ENCODE peak calls at places on chromosome 19, in ten cellular contexts. X is Daoy; Z is stimulated activated CD4-positive, alpha-beta T cell treated with anti-CD3 and anti-CD28 coated beads, Interleukin-15, amount 100 ng/mL, for 1 hour; N is mucosa of gallbladder; A is fibroblast of mammary gland; L is nephron progenitor cell; I is neural progenitor cell; M is HFF-Myc; F is left ventricle myocardium superior; W is HCT116. U is an unnamed sample.

GRCh38 chr19:54115071-54116063 is at the start of the genes PRPF31 and TFPT:
- DNase-seq in I (peak; percentile 99), M (peak; percentile 97), L (peak; percentile 93), A (peak; percentile 98), F (peak; percentile 96), X (peak; percentile 98), N (peak; percentile 98), Z (peak; percentile 86), W (peak; percentile 97), U (peak; percentile 97)

GRCh38 chr19:10402441-10403038 is 802 bp downstream of the CDC37 start:
- DNase-seq in A (peak; percentile 45), M (no peak), F (no peak), W (no peak), X (peak; percentile 70), N (no peak), I (peak; percentile 39), L (no peak), Z (no peak), U (peak; percentile 54)

GRCh38 chr19:18208098-18208951 is 4.5 kb upstream of the RAB3A start:
- DNase-seq in M (no peak), L (peak; percentile 58), X (peak; percentile 72), A (peak; percentile 81), N (peak; percentile 53), Z (peak; percentile 52), I (peak; percentile 57), W (no peak), F (peak; percentile 69), U (no peak)

GRCh38 chr19:41144403-41144802 is 30.2 kb downstream of the CYP2F1 start:
- DNase-seq in L (peak; percentile 73), A (peak; percentile 82), Z (peak; percentile 63), N (peak; percentile 89), W (peak; percentile 82), M (peak; percentile 77), I (peak; percentile 83), X (peak; percentile 80), F (peak; percentile 80), U (peak; percentile 85)

GRCh38 chr19:42132030-42132628 is at the start of gene POU2F2:
- DNase-seq in L (no peak), N (peak; percentile 44), M (no peak), F (peak; percentile 64), A (no peak), Z (peak; percentile 78), I (peak; percentile 51), W (no peak), X (peak; percentile 63), U (no peak)

GRCh38 chr19:38395381-38396127 is 7.1 kb downstream of the SPRED3 start:
- DNase-seq in F (no peak), X (no peak), Z (peak; percentile 40), M (no peak), A (no peak), L (no peak), I (peak; percentile 1), N (no peak), W (no peak), U (no peak)

GRCh38 chr19:1854032-1854541 is 5.8 kb upstream of the REXO1 start:
- DNase-seq in W (no peak), N (no peak), Z (no peak), M (no peak), A (no peak), L (no peak), F (no peak), I (no peak), X (no peak), U (no peak)

GRCh38 chr19:4653793-4654436 is 14.6 kb downstream of the TNFAIP8L1 start:
- DNase-seq in N (no peak), W (no peak), L (no peak), X (no peak), F (no peak), I (no peak), Z (no peak), M (no peak), A (no peak), U (no peak)

GRCh38 chr19:48992571-48993174 is 436 bp downstream of the GYS1 start:
- DNase-seq in W (no peak), N (no peak), Z (no peak), F (no peak), L (no peak), M (no peak), X (no peak), I (no peak), A (no peak), U (no peak)

GRCh38 chr19:52735734-52736133 is 890 bp upstream of the ZNF611 start:
- DNase-seq in Z (no peak), X (peak; percentile 89), I (peak; percentile 90), N (peak; percentile 69), M (no peak), F (peak; percentile 82), W (no peak), A (peak; percentile 74), L (peak; percentile 23), U (peak; percentile 62)

GRCh38 chr19:41804327-41804726 is 7.9 kb downstream of the CEACAM3 start:
- DNase-seq in I (no peak), X (no peak), F (no peak), A (no peak), N (no peak), W (no peak), Z (no peak), M (no peak), L (no peak), U (no peak)

GRCh38 chr19:3586124-3586626 is 897 bp downstream of the GIPC3 start:
- DNase-seq in I (peak; percentile 79), Z (peak; percentile 33), N (no peak), X (no peak), F (no peak), W (no peak), A (no peak), M (no peak), L (peak; percentile 64), U (no peak)

GRCh38 chr19:48330012-48330681 is 4.8 kb downstream of the EMP3 start:
- DNase-seq in L (peak; percentile 82), N (peak; percentile 87), X (no peak), W (no peak), F (peak; percentile 84), Z (peak; percentile 65), I (peak; percentile 93), M (no peak), A (peak; percentile 16), U (peak; percentile 90)

GRCh38 chr19:38675611-38676010 is 28.2 kb downstream of the ACTN4 start:
- DNase-seq in M (no peak), W (no peak), X (no peak), L (no peak), A (no peak), Z (no peak), I (no peak), F (peak; percentile 32), N (no peak), U (no peak)

GRCh38 chr19:55005684-55006488 is 32.2 kb downstream of the GP6 start:
- DNase-seq in A (peak; percentile 9), M (peak; percentile 25), I (peak; percentile 87), W (peak; percentile 98), F (no peak), Z (peak; percentile 9), X (peak; percentile 55), N (peak; percentile 23), L (peak; percentile 8), U (peak; percentile 46)

GRCh38 chr19:11014403-11014911 is 53.6 kb downstream of the SMARCA4 start:
- DNase-seq in A (no peak), N (no peak), I (no peak), W (no peak), F (no peak), Z (no peak), M (no peak), L (no peak), X (no peak), U (no peak)

GRCh38 chr19:10823690-10824089 is 12.3 kb downstream of the TMED1 start:
- DNase-seq in M (no peak), F (peak; percentile 26), W (no peak), X (no peak), I (no peak), N (no peak), L (no peak), Z (no peak), A (no peak), U (no peak)

GRCh38 chr19:12695997-12696365 is 450 bp downstream of the FBXW9 start:
- DNase-seq in W (no peak), L (no peak), M (no peak), X (no peak), I (no peak), F (no peak), A (no peak), Z (peak; percentile 21), N (no peak), U (no peak)

GRCh38 chr19:41908724-41909464 is 19.4 kb downstream of the ERFL start:
- DNase-seq in I (no peak), A (no peak), M (no peak), Z (no peak), X (no peak), L (no peak), F (no peak), W (no peak), N (no peak), U (no peak)

GRCh38 chr19:36665832-36666231 is 805 bp downstream of the ZNF461 start:
- DNase-seq in X (no peak), L (no peak), A (no peak), M (no peak), I (no peak), Z (no peak), W (no peak), F (no peak), N (no peak), U (no peak)

GRCh38 chr19:49427855-49428546 is 2.8 kb downstream of the GFY start:
- DNase-seq in W (no peak), A (no peak), Z (no peak), X (peak; percentile 58), M (no peak), F (peak; percentile 32), I (peak; percentile 80), L (peak; percentile 70), N (no peak), U (no peak)

GRCh38 chr19:2478756-2479555 is 3.0 kb downstream of the GADD45B start:
- DNase-seq in N (peak; percentile 74), W (no peak), I (peak; percentile 47), A (peak; percentile 77), Z (peak; percentile 62), X (peak; percentile 78), L (peak; percentile 51), F (peak; percentile 88), M (no peak), U (no peak)

GRCh38 chr19:11069451-11070009 is 19.7 kb upstream of the LDLR start:
- DNase-seq in I (no peak), N (no peak), X (no peak), F (no peak), W (no peak), M (no peak), L (no peak), Z (no peak), A (no peak), U (no peak)

GRCh38 chr19:35509861-35510625 is 3.4 kb downstream of the DMKN start:
- DNase-seq in F (peak; percentile 86), L (peak; percentile 95), A (peak; percentile 32), I (peak; percentile 93), X (peak; percentile 86), N (peak; percentile 67), Z (peak; percentile 69), M (no peak), W (peak; percentile 82), U (peak; percentile 91)

GRCh38 chr19:46368116-46368515 is 21.2 kb downstream of the PPP5C start:
- DNase-seq in W (no peak), X (no peak), I (no peak), M (no peak), Z (no peak), L (no peak), N (no peak), A (no peak), F (no peak), U (no peak)

GRCh38 chr19:54684537-54684936 is 21.8 kb downstream of the LILRB4 start:
- DNase-seq in W (no peak), M (no peak), L (peak; percentile 18), Z (no peak), N (peak; percentile 22), F (no peak), A (peak; percentile 2), X (peak; percentile 82), I (peak; percentile 53), U (peak; percentile 30)

GRCh38 chr19:13832096-13832495 is 36.9 kb downstream of the ZSWIM4 start:
- DNase-seq in F (no peak), M (no peak), X (no peak), W (no peak), I (no peak), N (no peak), Z (no peak), L (no peak), A (no peak), U (no peak)

GRCh38 chr19:8965887-8966286 is 44.3 kb downstream of the MUC16 start:
- DNase-seq in X (no peak), M (no peak), A (no peak), Z (no peak), W (no peak), I (no peak), F (no peak), L (peak; percentile 7), N (no peak), U (no peak)

U was measured in LoVo.